ENCODE peak calls at places on chromosomes 5 and 9, in six cellular contexts. H, R, D, T, B and N are unnamed samples.

GRCh38 chr5:26205146-26205545 is 833.2 kb downstream of the CDH9 start:
- DNase-seq in H (no peak), R (no peak), D (no peak), T (no peak), B (no peak), N (no peak)

GRCh38 chr9:130962418-130963316 is 23.6 kb upstream of the FIBCD1 start:
- DNase-seq in H (no peak), R (no peak), D (no peak), T (no peak), B (no peak), N (no peak)

GRCh38 chr5:125413861-125414260 is 667.4 kb upstream of the ZNF608 start:
- DNase-seq in H (peak; percentile 14), R (no peak), D (no peak), T (no peak), B (no peak), N (no peak)

GRCh38 chr9:89538874-89539273 is 41.0 kb upstream of the SEMA4D start:
- DNase-seq in H (peak; percentile 32), R (no peak), D (no peak), T (no peak), B (no peak), N (no peak)

GRCh38 chr9:71487046-71487445 is 281.3 kb downstream of the CEMIP2 start:
- DNase-seq in H (no peak), R (no peak), D (no peak), T (no peak), B (no peak), N (no peak)

GRCh38 chr9:134054891-134055811 is 12.7 kb downstream of the BRD3 start:
- DNase-seq in H (no peak), R (no peak), D (no peak), T (no peak), B (no peak), N (no peak)

GRCh38 chr9:17052626-17053025 is 82.2 kb upstream of the CNTLN start:
- DNase-seq in H (no peak), R (no peak), D (no peak), T (no peak), B (no peak), N (no peak)

GRCh38 chr9:6896562-6896961 is 138.8 kb downstream of the KDM4C start:
- DNase-seq in H (no peak), R (no peak), D (no peak), T (no peak), B (no peak), N (no peak)

GRCh38 chr9:111610851-111611250 is 11.4 kb upstream of the PTGR1 start:
- DNase-seq in H (no peak), R (no peak), D (no peak), T (no peak), B (no peak), N (no peak)

GRCh38 chr5:109516385-109516784 is 106.6 kb upstream of the PJA2 start:
- DNase-seq in H (no peak), R (no peak), D (no peak), T (no peak), B (no peak), N (no peak)

GRCh38 chr5:31161772-31162171 is 31.7 kb upstream of the CDH6 start:
- DNase-seq in H (no peak), R (no peak), D (no peak), T (no peak), B (no peak), N (no peak)

GRCh38 chr5:1760656-1761452 is 38.8 kb downstream of the MRPL36 start:
- DNase-seq in H (no peak), R (no peak), D (peak; percentile 42), T (peak; percentile 19), B (no peak), N (no peak)

GRCh38 chr5:143182901-143183820 is 220.3 kb downstream of the NR3C1 start:
- DNase-seq in H (peak; percentile 13), R (no peak), D (no peak), T (no peak), B (peak; percentile 36), N (peak; percentile 32)

GRCh38 chr5:155311721-155312120 is 298.2 kb downstream of the KIF4B start:
- DNase-seq in H (no peak), R (no peak), D (no peak), T (no peak), B (no peak), N (no peak)

GRCh38 chr5:170408189-170408588 is 19.0 kb upstream of the KCNMB1 start:
- DNase-seq in H (peak; percentile 26), R (no peak), D (no peak), T (no peak), B (no peak), N (no peak)

GRCh38 chr5:67417839-67418238 is 221.2 kb upstream of the CD180 start:
- DNase-seq in H (no peak), R (no peak), D (no peak), T (no peak), B (no peak), N (no peak)

GRCh38 chr5:127046343-127047072 is 16.1 kb upstream of the MARCHF3 start:
- DNase-seq in H (no peak), R (no peak), D (no peak), T (no peak), B (no peak), N (no peak)

GRCh38 chr5:116378007-116378831 is 196.4 kb downstream of the SEMA6A start:
- DNase-seq in H (peak; percentile 30), R (no peak), D (no peak), T (no peak), B (no peak), N (peak; percentile 77)

GRCh38 chr9:30673132-30673531 is 1711.3 kb upstream of the ACO1 start:
- DNase-seq in H (no peak), R (no peak), D (no peak), T (no peak), B (no peak), N (no peak)

GRCh38 chr5:168712280-168712924 is 133.2 kb upstream of the PANK3 start:
- DNase-seq in H (no peak), R (no peak), D (no peak), T (no peak), B (no peak), N (no peak)